ENCODE peak calls at places on chromosomes 4 and X, in five cellular contexts. Q is SK-N-SH, I is K562, O is H1, K is HepG2. X is an unnamed sample.

GRCh38 chr4:122577808-122578781 is 42.8 kb downstream of the IL21 start:
- DNase-seq in Q (peak), I (peak), O (peak), K (peak), X (peak)

GRCh38 chr4:182578402-182578801 is 335.2 kb downstream of the TENM3 start:
- DNase-seq in Q (no peak), I (no peak), O (no peak), K (no peak), X (no peak)

GRCh38 chr4:120066182-120066524 is 495 bp downstream of the MAD2L1 start:
- DNase-seq in Q (peak), I (no peak), O (no peak), K (peak), X (peak)

GRCh38 chr4:177442623-177443155 is 452 bp upstream of the AGA start:
- DNase-seq in Q (peak), I (no peak), O (no peak), K (peak), X (no peak)

GRCh38 chr4:164446516-164446915 is 307.4 kb upstream of the SMIM31 start:
- DNase-seq in Q (no peak), I (no peak), O (no peak), K (no peak), X (no peak)

GRCh38 chr4:130336585-130337217 is 1240.7 kb downstream of the C4orf33 start:
- DNase-seq in Q (peak), I (no peak), O (no peak), K (peak), X (no peak)

GRCh38 chr4:69523385-69524132 is 27.9 kb upstream of the UGT2B4 start:
- DNase-seq in Q (no peak), I (no peak), O (no peak), K (no peak), X (no peak)

GRCh38 chr4:177386416-177386815 is 55.8 kb downstream of the AGA start:
- DNase-seq in Q (no peak), I (no peak), O (no peak), K (no peak), X (no peak)

GRCh38 chrX:154142386-154142785 is 1.7 kb upstream of the OPN1LW start:
- DNase-seq in Q (no peak), I (no peak), O (no peak), K (no peak), X (no peak)

GRCh38 chrX:129679856-129680255 is 25.1 kb upstream of the APLN start:
- DNase-seq in Q (no peak), I (no peak), O (no peak), K (no peak), X (no peak)

GRCh38 chr4:185122681-185123345 is 20.3 kb upstream of the SLC25A4 start:
- DNase-seq in Q (no peak), I (no peak), O (no peak), K (no peak), X (no peak)

GRCh38 chr4:100093091-100093866 is 97.0 kb downstream of the DDIT4L start:
- DNase-seq in Q (peak), I (peak), O (peak), K (peak), X (peak)

GRCh38 chr4:67366341-67366861 is 178.9 kb downstream of the CENPC start:
- DNase-seq in Q (no peak), I (peak), O (no peak), K (no peak), X (no peak)

GRCh38 chr4:7861440-7861881 is 78.2 kb downstream of the AFAP1 start:
- DNase-seq in Q (no peak), I (no peak), O (no peak), K (no peak), X (no peak)
- TF ChIP-seq GABPA in Q (no peak), I (no peak), O (no peak), K (no peak), X (no peak)

GRCh38 chr4:4329496-4329895 is 39.4 kb downstream of the ZBTB49 start:
- DNase-seq in Q (no peak), I (no peak), O (no peak), K (no peak), X (no peak)

GRCh38 chr4:4330794-4331193 is 40.7 kb downstream of the ZBTB49 start:
- DNase-seq in Q (no peak), I (no peak), O (no peak), K (no peak), X (no peak)

GRCh38 chr4:4334798-4335520 is 44.9 kb downstream of the ZBTB49 start:
- DNase-seq in Q (peak), I (peak), O (peak), K (peak), X (peak)

GRCh38 chr4:4332529-4332928 is 42.5 kb downstream of the ZBTB49 start:
- DNase-seq in Q (no peak), I (peak), O (no peak), K (no peak), X (no peak)

DNA sequence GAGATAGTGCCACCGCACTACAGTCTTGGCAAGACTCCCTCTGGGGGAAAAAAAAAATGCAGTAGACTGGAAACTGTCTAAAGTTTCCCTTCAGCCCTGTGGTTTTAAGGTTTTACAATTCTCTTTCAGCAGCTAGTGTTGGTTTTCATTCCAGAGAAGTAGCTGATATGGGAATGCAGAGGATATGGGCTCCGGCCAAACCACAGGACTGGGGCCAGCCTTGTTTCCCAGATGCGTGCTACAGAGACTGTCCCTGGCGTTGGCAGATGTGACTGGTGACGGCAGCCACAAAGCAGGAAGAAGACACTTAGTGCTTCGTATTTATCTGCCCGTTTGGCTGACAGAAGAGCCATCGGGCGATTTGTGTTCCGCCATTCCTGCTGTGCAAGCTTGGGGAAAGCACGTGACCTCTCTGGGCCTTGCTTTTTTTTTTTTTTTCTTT is 43.2 kb downstream of the ZBTB49 start:
- DNase-seq in Q (no peak), I (no peak), O (no peak), K (no peak), X (no peak)
- TF ChIP-seq GABPA in Q (no peak), I (peak), O (no peak), K (no peak), X (no peak)

GRCh38 chrX:100410083-100410590 is at the start of gene PCDH19:
- DNase-seq in Q (peak), I (peak), O (peak), K (no peak), X (no peak)
- TF ChIP-seq GABPA in Q (no peak), I (no peak), O (no peak), K (no peak), X (no peak)

DNA sequence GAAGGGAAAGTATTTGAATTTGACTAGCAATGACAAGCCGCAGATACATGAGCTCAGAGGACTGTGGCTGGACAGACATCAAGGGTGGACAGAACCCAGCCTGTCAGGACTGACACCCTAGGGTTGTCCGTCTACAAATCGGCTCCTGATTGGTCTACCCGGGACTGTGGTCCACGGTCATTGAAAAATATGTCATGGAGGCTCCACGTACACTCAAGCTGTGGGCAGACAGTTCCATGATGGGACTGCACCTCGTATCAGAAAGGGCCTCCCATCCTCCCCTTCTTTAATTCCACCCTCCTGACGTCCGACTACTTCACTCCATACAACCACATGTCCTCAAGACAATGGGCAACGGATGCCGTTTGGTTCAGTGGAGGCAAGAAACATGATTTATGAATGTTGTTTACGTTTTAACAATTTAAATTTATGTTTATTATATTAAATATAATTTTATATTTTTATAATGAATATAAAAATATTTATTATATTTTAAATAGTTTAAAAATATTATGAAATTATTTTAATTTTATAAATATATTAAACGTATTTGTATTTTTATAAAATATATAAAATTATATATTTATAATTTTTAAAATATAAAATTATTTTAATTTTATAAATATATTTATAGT is 58.0 kb upstream of the SHOX start:
- DNase-seq in Q (no peak), I (no peak), O (peak), K (no peak), X (no peak)
- TF ChIP-seq GABPA in Q (no peak), I (no peak), O (no peak), K (no peak), X (no peak)

DNA sequence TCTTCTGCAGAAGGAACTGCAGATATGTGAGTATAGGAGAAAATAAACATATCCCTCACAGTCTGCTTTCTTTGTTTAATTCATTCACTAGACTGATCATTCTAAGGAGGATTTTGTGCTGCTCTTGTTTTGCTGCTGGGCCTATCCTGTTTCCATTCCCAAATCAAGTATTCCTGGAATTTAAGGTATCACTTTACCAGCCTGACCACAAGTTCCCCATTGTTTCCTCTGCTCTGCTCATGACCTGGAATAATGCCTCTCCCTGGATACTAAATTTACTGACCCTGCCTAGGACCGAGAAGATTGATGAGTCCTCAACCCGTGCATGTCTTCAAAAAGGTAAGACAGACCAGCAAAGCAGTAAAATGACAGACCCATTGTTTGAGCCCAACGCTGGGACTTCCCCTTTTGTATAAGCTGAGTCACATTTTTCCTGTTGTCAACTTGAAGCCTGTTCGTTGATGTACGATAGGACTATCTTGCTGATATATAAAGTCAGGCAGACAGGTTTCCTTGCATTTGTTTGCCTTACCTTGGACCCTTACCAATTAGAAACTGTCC is 85.5 kb upstream of the TET2 start:
- DNase-seq in Q (no peak), I (no peak), O (no peak), K (peak), X (peak)
- TF ChIP-seq GABPA in Q (no peak), I (no peak), O (no peak), K (no peak), X (no peak)

GRCh38 chr4:137541866-137542648 is 9.8 kb upstream of the PCDH18 start:
- DNase-seq in Q (no peak), I (no peak), O (no peak), K (no peak), X (no peak)
- TF ChIP-seq GABPA in Q (no peak), I (no peak), O (no peak), K (no peak), X (no peak)

GRCh38 chrX:134406230-134406794 is 53.7 kb upstream of the HPRT1 start:
- DNase-seq in Q (peak), I (peak), O (no peak), K (no peak), X (no peak)
- TF ChIP-seq GABPA in Q (no peak), I (no peak), O (no peak), K (no peak), X (no peak)

DNA sequence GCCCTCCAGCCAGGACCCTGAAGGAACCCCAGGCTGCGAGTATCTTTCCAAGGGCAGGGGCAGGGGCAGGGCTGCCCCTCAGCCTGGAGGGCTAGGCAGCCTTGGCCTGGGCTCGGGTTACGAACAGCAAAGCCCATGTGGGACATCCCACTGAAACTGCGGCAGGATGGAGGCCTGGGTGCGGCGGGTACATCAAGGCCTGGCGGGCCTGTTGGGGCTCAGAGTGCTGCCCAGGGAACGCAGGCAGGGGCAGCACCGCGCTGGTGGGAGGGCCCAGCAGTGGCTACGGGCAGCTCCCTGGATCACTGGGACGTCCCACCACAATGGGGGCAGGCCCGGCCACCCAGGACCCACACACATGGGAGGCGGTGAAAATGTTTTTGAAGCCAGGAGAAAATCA is 10.9 kb downstream of the NAT8L start:
- DNase-seq in Q (peak), I (no peak), O (peak), K (no peak), X (no peak)
- TF ChIP-seq GABPA in Q (no peak), I (no peak), O (no peak), K (no peak), X (no peak)

X was measured in HL-60.